ENCODE peak calls at places on chromosomes 2 and 18, in eight cellular contexts. A is MM.1S, I is GM23248, V is HCT116, K is hepatocyte, R is PC-3, Z is SK-N-SH, W is neural progenitor cell. Q is an unnamed sample. For H3K9me3, the result is how much of the 10 kb centered on the place peaks cover.

GRCh38 chr18:24212939-24213338 is 74.1 kb downstream of the CABYR start:
- DNase-seq in I (peak), V (peak), W (no peak), R (peak), K (peak), A (no peak), Z (no peak), Q (no peak)

GRCh38 chr2:80231421-80231820 is 73.1 kb downstream of the LRRTM1 start:
- DNase-seq in V (no peak), W (no peak), K (no peak), I (no peak), Z (no peak), A (no peak), R (no peak), Q (no peak)

GRCh38 chr18:47530695-47531094 is 279.2 kb upstream of the SKOR2 start:
- DNase-seq in K (no peak), Z (no peak), A (no peak), R (no peak), I (no peak), W (no peak), V (no peak), Q (no peak)

GRCh38 chr2:234673961-234674759 is 177.3 kb upstream of the ARL4C start:
- DNase-seq in W (no peak), V (no peak), I (peak), Z (no peak), A (no peak), K (no peak), R (no peak), Q (no peak)

GRCh38 chr2:62774555-62775366 is 69.2 kb downstream of the EHBP1 start:
- DNase-seq in R (peak), W (peak), K (peak), Z (peak), V (peak), I (peak), A (peak), Q (peak)

GRCh38 chr2:233208382-233209116 is 42.9 kb upstream of the ATG16L1 start:
- DNase-seq in W (no peak), K (peak), V (no peak), R (peak), A (no peak), Z (no peak), I (peak), Q (no peak)

GRCh38 chr2:236041616-236042015 is 126.6 kb downstream of the GBX2 start:
- DNase-seq in V (no peak), W (no peak), I (no peak), R (no peak), A (no peak), Z (no peak), K (no peak), Q (no peak)

GRCh38 chr18:41416044-41416443 is 539.0 kb upstream of the PIK3C3 start:
- DNase-seq in I (no peak), V (no peak), Z (no peak), R (peak), W (no peak), K (no peak), A (no peak), Q (no peak)

GRCh38 chr2:232526296-232527055 is 516 bp downstream of the CHRND start:
- DNase-seq in Z (no peak), W (no peak), V (no peak), R (no peak), K (no peak), I (no peak), A (no peak), Q (no peak)

GRCh38 chr18:45658756-45659155 is 43.5 kb downstream of the SLC14A2 start:
- DNase-seq in W (no peak), Z (no peak), R (peak), A (no peak), K (no peak), I (peak), V (no peak), Q (no peak)

GRCh38 chr18:21499997-21500396 is 100.5 kb downstream of the ESCO1 start:
- DNase-seq in R (no peak), A (no peak), K (no peak), V (no peak), W (no peak), Z (no peak), I (no peak), Q (no peak)

GRCh38 chr2:119431155-119431975 is at the start of gene TMEM37:
- DNase-seq in I (peak), Z (peak), R (peak), W (peak), K (peak), A (peak), V (peak), Q (peak)

GRCh38 chr18:75211721-75212625 is 1.4 kb downstream of the TSHZ1 start:
- DNase-seq in Z (peak), K (peak), I (peak), W (peak), A (peak), R (peak), V (no peak), Q (peak)

GRCh38 chr2:10048501-10049171 is 5.3 kb downstream of the KLF11 start:
- DNase-seq in A (peak), Z (peak), I (peak), W (peak), R (peak), K (peak), V (peak), Q (peak)

DNA sequence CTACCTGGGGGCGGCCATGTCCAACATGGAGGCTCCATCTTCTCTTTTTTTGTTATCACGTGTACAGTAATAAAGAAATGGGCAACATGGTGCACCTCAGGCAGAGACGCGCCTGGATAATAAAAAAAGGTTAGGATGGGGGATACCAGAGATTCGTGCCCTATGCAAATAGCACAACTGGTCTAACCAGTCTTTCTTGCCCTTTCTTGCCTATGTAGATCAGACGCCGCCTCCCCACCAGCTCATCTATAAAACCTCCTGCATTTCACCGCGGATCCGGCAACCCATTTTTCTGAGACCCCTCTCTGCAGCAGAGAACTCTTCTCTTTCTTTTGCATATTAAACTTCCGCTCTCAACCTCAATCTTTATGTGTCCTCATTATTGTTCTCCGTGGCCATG is 68.7 kb downstream of the MYL12B start:
- DNase-seq in I (no peak), R (peak), W (no peak), K (peak), V (no peak), Z (no peak), A (no peak), Q (no peak)
- H3K9me3 ChIP-seq in I (under half), R (under half), W (under half), K (under half), V (under half), Z (under half), A (under half), Q (under half)

GRCh38 chr2:40072442-40073232 is 293.6 kb upstream of the THUMPD2 start:
- DNase-seq in W (no peak), V (no peak), A (no peak), Z (no peak), K (no peak), I (no peak), R (no peak), Q (no peak)
- TF ChIP-seq EZH2phosphoT487 in W (no peak), V (no peak), A (no peak), Z (no peak), K (no peak), I (no peak), R (no peak), Q (no peak)

GRCh38 chr2:155600914-155601760 is 731.4 kb downstream of the NR4A2 start:
- DNase-seq in K (no peak), A (no peak), R (no peak), W (no peak), Z (no peak), V (no peak), I (no peak), Q (no peak)

GRCh38 chr2:155600296-155600695 is 732.2 kb downstream of the NR4A2 start:
- DNase-seq in Z (no peak), A (no peak), V (no peak), I (no peak), K (no peak), R (no peak), W (no peak), Q (no peak)

DNA sequence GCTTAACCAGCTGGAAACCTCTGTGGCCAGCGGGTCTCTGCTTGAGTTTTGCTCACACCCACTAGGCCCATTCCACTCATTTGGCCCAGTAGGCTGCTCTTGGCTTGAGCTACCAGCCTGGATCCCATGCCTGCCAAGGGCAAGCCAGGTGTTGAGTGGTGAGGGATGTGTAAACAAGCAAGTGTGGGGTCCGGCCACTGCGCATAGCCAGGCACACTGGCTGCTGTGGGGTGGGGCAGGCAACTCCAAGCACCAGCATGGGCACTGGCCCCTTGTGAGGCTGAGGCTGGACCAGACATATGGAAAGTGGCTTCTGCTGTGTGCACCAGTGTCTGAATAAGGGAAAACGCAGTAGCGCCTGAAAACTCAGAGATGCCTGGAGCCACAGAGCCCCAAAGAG is 732.7 kb downstream of the NR4A2 start:
- DNase-seq in R (no peak), K (no peak), Z (no peak), V (no peak), I (no peak), W (no peak), A (no peak), Q (no peak)
- H3K9me3 ChIP-seq in R (under half), K (under half), Z (under half), V (under half), I (under half), W (under half), A (under half), Q (under half)

GRCh38 chr2:165294912-165295311 is 55.7 kb downstream of the SCN2A start:
- DNase-seq in R (no peak), V (no peak), K (no peak), W (no peak), A (no peak), Z (peak), I (no peak), Q (no peak)

GRCh38 chr2:165293439-165294420 is 54.5 kb downstream of the SCN2A start:
- DNase-seq in R (peak), W (peak), I (peak), A (peak), K (peak), V (peak), Z (peak), Q (peak)

GRCh38 chr2:165295643-165296042 is 56.4 kb downstream of the SCN2A start:
- DNase-seq in A (no peak), V (no peak), Z (no peak), W (no peak), R (no peak), I (no peak), K (no peak), Q (no peak)
- TF ChIP-seq EZH2phosphoT487 in A (no peak), V (no peak), Z (no peak), W (no peak), R (no peak), I (no peak), K (no peak), Q (no peak)

GRCh38 chr2:24018241-24018640 is 8.4 kb downstream of the MFSD2B start:
- DNase-seq in I (no peak), W (no peak), K (no peak), V (no peak), A (no peak), R (no peak), Z (no peak), Q (no peak)
- H3K9me3 ChIP-seq in I (under half), W (under half), K (under half), V (under half), A (under half), R (under half), Z (under half), Q (under half)

GRCh38 chr2:20625491-20625919 is 25.4 kb downstream of the HS1BP3 start:
- DNase-seq in R (no peak), K (no peak), I (no peak), V (no peak), W (no peak), Z (no peak), A (no peak), Q (no peak)

GRCh38 chr2:20624884-20625485 is 25.9 kb downstream of the HS1BP3 start:
- DNase-seq in Z (peak), W (no peak), I (no peak), R (no peak), V (no peak), K (no peak), A (no peak), Q (no peak)

GRCh38 chr2:20623241-20623640 is 27.7 kb downstream of the HS1BP3 start:
- DNase-seq in A (no peak), W (no peak), I (no peak), V (no peak), Z (no peak), K (no peak), R (no peak), Q (no peak)

GRCh38 chr2:20623741-20624155 is 27.1 kb downstream of the HS1BP3 start:
- DNase-seq in Z (no peak), R (no peak), V (no peak), W (no peak), K (no peak), I (no peak), A (no peak), Q (no peak)

GRCh38 chr2:20624156-20624883 is 26.6 kb downstream of the HS1BP3 start:
- DNase-seq in A (no peak), I (no peak), Z (no peak), R (no peak), K (no peak), V (no peak), W (no peak), Q (no peak)
- TF ChIP-seq EZH2phosphoT487 in A (no peak), I (no peak), Z (no peak), R (no peak), K (no peak), V (no peak), W (no peak), Q (no peak)

GRCh38 chr18:77250501-77250925 is 865 bp downstream of the GALR1 start:
- DNase-seq in Z (peak), K (no peak), V (no peak), A (no peak), W (peak), I (no peak), R (no peak), Q (no peak)

GRCh38 chr18:77251730-77252050 is 2.0 kb downstream of the GALR1 start:
- DNase-seq in W (no peak), R (no peak), Z (no peak), I (no peak), V (no peak), K (no peak), A (no peak), Q (no peak)

GRCh38 chr18:77248873-77249582 is 620 bp upstream of the GALR1 start:
- DNase-seq in I (no peak), V (no peak), W (peak), R (no peak), K (no peak), A (no peak), Z (no peak), Q (no peak)

GRCh38 chr18:77250926-77251729 is 1.5 kb downstream of the GALR1 start:
- DNase-seq in K (no peak), Z (peak), I (peak), R (no peak), W (peak), V (no peak), A (no peak), Q (no peak)

GRCh38 chr18:77249583-77250500 is at the start of gene GALR1:
- DNase-seq in V (no peak), K (no peak), A (no peak), Z (peak), I (peak), R (no peak), W (peak), Q (no peak)
- H3K9me3 ChIP-seq in V (under half), K (under half), A (under half), Z (under half), I (under half), R (under half), W (under half), Q (under half)

GRCh38 chr2:164458801-164459200 is 162.5 kb downstream of the GRB14 start:
- DNase-seq in Z (peak), R (no peak), I (no peak), V (no peak), W (no peak), K (no peak), A (no peak), Q (no peak)
- TF ChIP-seq EZH2phosphoT487 in Z (no peak), R (no peak), I (no peak), V (no peak), W (no peak), K (no peak), A (no peak), Q (no peak)

DNA sequence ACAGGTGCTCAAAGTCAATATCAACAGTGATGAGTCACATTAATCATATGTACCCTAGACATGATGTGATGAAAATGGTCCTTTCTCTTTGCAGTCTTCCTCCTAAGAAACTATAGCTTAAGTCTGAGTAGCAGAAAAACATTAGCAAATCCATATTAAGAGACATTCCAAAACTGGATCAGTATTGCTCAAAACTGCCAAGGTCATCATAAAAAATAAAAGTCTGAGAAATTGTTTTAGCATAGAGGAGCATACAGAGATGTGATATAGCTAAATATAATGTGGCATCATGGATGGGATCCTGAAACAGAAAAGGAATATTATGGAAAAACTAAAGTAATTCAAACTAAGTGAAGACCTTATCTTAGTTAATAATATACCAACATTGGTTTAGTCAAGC is 1316.1 kb downstream of the SUCLG1 start:
- DNase-seq in W (no peak), I (no peak), R (peak), K (no peak), V (no peak), A (no peak), Z (no peak), Q (no peak)
- H3K9me3 ChIP-seq in W (under half), I (under half), R (under half), K (under half), V (under half), A (under half), Z (under half), Q (under half)

DNA sequence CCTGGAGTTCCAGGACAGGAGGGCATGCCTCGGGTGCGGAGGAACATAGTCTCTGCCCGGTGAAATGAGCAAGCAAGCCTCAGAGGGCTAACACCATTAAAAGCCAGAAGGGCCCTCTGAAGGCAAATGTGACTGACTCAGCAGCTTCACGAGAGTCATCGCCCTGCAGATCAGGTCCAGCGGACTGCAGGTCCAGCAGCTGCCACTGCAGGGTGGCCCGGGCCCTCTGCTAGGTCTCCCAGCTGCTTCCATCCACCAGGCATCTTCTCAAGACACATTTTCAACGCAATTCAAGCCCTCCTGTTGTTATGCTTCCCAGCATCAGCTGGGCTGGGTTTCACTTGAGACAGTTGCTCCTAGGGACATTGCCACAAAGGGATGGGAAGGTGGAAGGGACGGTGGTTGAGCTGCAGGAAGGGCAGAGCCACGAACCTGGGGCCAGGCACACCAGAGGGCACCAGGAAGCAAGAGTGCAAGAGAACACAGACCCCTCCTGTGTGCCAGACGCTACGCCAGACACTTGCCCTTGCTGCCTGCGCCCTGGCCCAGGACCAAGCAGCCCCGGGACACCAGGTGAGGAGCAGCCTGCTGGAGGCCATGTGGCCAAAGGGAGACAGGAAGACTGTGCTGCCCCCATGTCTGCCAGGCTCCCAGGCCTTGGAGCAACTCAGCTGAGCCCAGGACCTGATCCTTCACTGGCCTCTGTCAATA is 173.0 kb downstream of the HDAC4 start:
- DNase-seq in I (peak), A (no peak), K (no peak), Z (peak), V (no peak), R (no peak), W (no peak), Q (no peak)
- TF ChIP-seq EZH2phosphoT487 in I (no peak), A (no peak), K (no peak), Z (no peak), V (no peak), R (no peak), W (no peak), Q (no peak)

Q was measured in OCI-LY7.